ENCODE peak calls at places on chromosomes 13 and 19, in seven cellular contexts. F is SK-N-SH, Z is esophagus squamous epithelium, J is mammary epithelial cell, D is cardiac muscle cell, K is psoas muscle, B is body of pancreas. S is an unnamed sample.

GRCh38 chr13:34767778-34768177 is 174.3 kb upstream of the NBEA start:
- DNase-seq in F (no peak), Z (no peak), J (no peak), D (no peak), K (no peak), B (no peak), S (no peak)

GRCh38 chr13:23744315-23744714 is 144.9 kb downstream of the MIPEP start:
- DNase-seq in F (no peak), Z (no peak), J (peak), D (no peak), K (no peak), B (no peak), S (no peak)

GRCh38 chr19:21519488-21519887 is 14.1 kb downstream of the ZNF429 start:
- DNase-seq in F (no peak), Z (no peak), J (no peak), D (no peak), K (no peak), B (no peak), S (no peak)

GRCh38 chr13:85230754-85231153 is 568.5 kb downstream of the SLITRK6 start:
- DNase-seq in F (no peak), Z (no peak), J (no peak), D (no peak), K (no peak), B (no peak), S (no peak)

GRCh38 chr13:78102121-78102677 is 183.6 kb upstream of the EDNRB start:
- DNase-seq in F (no peak), Z (no peak), J (peak), D (no peak), K (peak), B (no peak), S (no peak)

GRCh38 chr13:41004875-41005693 is 14.0 kb downstream of the ELF1 start:
- DNase-seq in F (no peak), Z (no peak), J (no peak), D (no peak), K (no peak), B (no peak), S (no peak)

GRCh38 chr13:97659602-97660001 is 225.6 kb downstream of the RAP2A start:
- DNase-seq in F (peak), Z (no peak), J (no peak), D (peak), K (no peak), B (no peak), S (no peak)

GRCh38 chr19:47112166-47112663 is 1.4 kb downstream of the ZC3H4 start:
- DNase-seq in F (peak), Z (peak), J (peak), D (peak), K (peak), B (peak), S (peak)

GRCh38 chr13:41648314-41648935 is 191.1 kb downstream of the RGCC start:
- DNase-seq in F (no peak), Z (no peak), J (peak), D (no peak), K (no peak), B (no peak), S (no peak)

GRCh38 chr19:383922-384800 is 24.8 kb downstream of the C2CD4C start:
- DNase-seq in F (peak), Z (no peak), J (no peak), D (peak), K (no peak), B (peak), S (no peak)

GRCh38 chr19:7869910-7870511 is 4.2 kb downstream of the PRR36 start:
- DNase-seq in F (peak), Z (no peak), J (peak), D (peak), K (peak), B (peak), S (no peak)

GRCh38 chr13:21672811-21673591 is 2.1 kb downstream of the FGF9 start:
- DNase-seq in F (no peak), Z (no peak), J (no peak), D (peak), K (no peak), B (no peak), S (no peak)

GRCh38 chr19:5775668-5776309 is 8.8 kb downstream of the PRR22 start:
- DNase-seq in F (no peak), Z (no peak), J (peak), D (no peak), K (no peak), B (no peak), S (no peak)

GRCh38 chr13:32537580-32538233 is 888 bp downstream of the N4BP2L2 start:
- DNase-seq in F (no peak), Z (no peak), J (peak), D (no peak), K (peak), B (peak), S (peak)

GRCh38 chr19:16623576-16623975 is 4.4 kb downstream of the MED26 start:
- DNase-seq in F (no peak), Z (no peak), J (no peak), D (no peak), K (peak), B (no peak), S (no peak)

GRCh38 chr19:17107546-17108452 is 32.2 kb downstream of the MYO9B start:
- DNase-seq in F (peak), Z (no peak), J (peak), D (no peak), K (peak), B (peak), S (peak)

GRCh38 chr13:46071590-46072249 is 19.2 kb upstream of the ZC3H13 start:
- DNase-seq in F (no peak), Z (no peak), J (no peak), D (no peak), K (no peak), B (no peak), S (no peak)

GRCh38 chr13:43157796-43158195 is 134.4 kb downstream of the DNAJC15 start:
- DNase-seq in F (no peak), Z (no peak), J (no peak), D (no peak), K (no peak), B (no peak), S (no peak)

GRCh38 chr13:30334663-30335386 is 27.5 kb upstream of the KATNAL1 start:
- DNase-seq in F (peak), Z (no peak), J (no peak), D (peak), K (no peak), B (peak), S (no peak)

GRCh38 chr13:42022796-42023493 is 25.5 kb upstream of the DGKH start:
- DNase-seq in F (no peak), Z (no peak), J (no peak), D (no peak), K (no peak), B (no peak), S (no peak)

GRCh38 chr19:7864719-7865074 is 9.5 kb downstream of the PRR36 start:
- DNase-seq in F (no peak), Z (no peak), J (no peak), D (no peak), K (no peak), B (no peak), S (no peak)

GRCh38 chr13:34523401-34523800 is 418.7 kb upstream of the NBEA start:
- DNase-seq in F (no peak), Z (no peak), J (no peak), D (no peak), K (no peak), B (no peak), S (no peak)

GRCh38 chr19:44202974-44203373 is 9.4 kb upstream of the ZNF227 start:
- DNase-seq in F (no peak), Z (no peak), J (no peak), D (no peak), K (no peak), B (no peak), S (no peak)

GRCh38 chr13:18235172-18235571 is 946.5 kb downstream of the TUBA3C start:
- DNase-seq in F (no peak), Z (no peak), J (no peak), D (no peak), K (no peak), B (no peak), S (no peak)

GRCh38 chr19:41774515-41774980 is 19.2 kb downstream of the CEACAM6 start:
- DNase-seq in F (no peak), Z (no peak), J (peak), D (no peak), K (no peak), B (no peak), S (peak)

GRCh38 chr13:76086729-76087128 is 450.6 kb downstream of the LMO7 start:
- DNase-seq in F (no peak), Z (no peak), J (no peak), D (no peak), K (no peak), B (no peak), S (no peak)

GRCh38 chr13:100106705-100107104 is 17.8 kb downstream of the PCCA start:
- DNase-seq in F (no peak), Z (no peak), J (peak), D (no peak), K (no peak), B (no peak), S (no peak)

GRCh38 chr19:14370169-14370998 is 10.9 kb upstream of the ADGRE5 start:
- DNase-seq in F (no peak), Z (no peak), J (no peak), D (no peak), K (no peak), B (no peak), S (no peak)

GRCh38 chr19:55253842-55254624 is 4.8 kb downstream of the PPP6R1 start:
- DNase-seq in F (no peak), Z (no peak), J (no peak), D (no peak), K (peak), B (no peak), S (no peak)

GRCh38 chr13:99980201-99981114 is 1.1 kb upstream of the ZIC2 start:
- DNase-seq in F (peak), Z (no peak), J (peak), D (peak), K (peak), B (peak), S (peak)

GRCh38 chr19:45182758-45183157 is 4.2 kb downstream of the BLOC1S3 start:
- DNase-seq in F (no peak), Z (no peak), J (peak), D (no peak), K (no peak), B (no peak), S (no peak)

GRCh38 chr19:17266026-17266425 is 1.2 kb upstream of the BABAM1 start:
- DNase-seq in F (no peak), Z (no peak), J (no peak), D (no peak), K (no peak), B (no peak), S (no peak)

GRCh38 chr19:58544591-58545285 is 874 bp downstream of the TRIM28 start:
- DNase-seq in F (peak), Z (no peak), J (no peak), D (peak), K (no peak), B (no peak), S (no peak)

GRCh38 chr13:50762969-50763568 is 80.4 kb downstream of the DLEU7 start:
- DNase-seq in F (no peak), Z (no peak), J (no peak), D (no peak), K (no peak), B (no peak), S (no peak)

GRCh38 chr19:54517483-54517882 is 14.9 kb downstream of the LAIR2 start:
- DNase-seq in F (no peak), Z (no peak), J (peak), D (peak), K (no peak), B (peak), S (no peak)

GRCh38 chr13:41802684-41803554 is 158.0 kb downstream of the VWA8 start:
- DNase-seq in F (no peak), Z (no peak), J (peak), D (no peak), K (no peak), B (no peak), S (no peak)

GRCh38 chr13:62320129-62320724 is 904.6 kb upstream of the PCDH20 start:
- DNase-seq in F (peak), Z (no peak), J (peak), D (peak), K (no peak), B (no peak), S (no peak)

GRCh38 chr19:1465191-1466016 is 13.6 kb downstream of the C19orf25 start:
- DNase-seq in F (no peak), Z (no peak), J (peak), D (peak), K (peak), B (no peak), S (no peak)

GRCh38 chr19:28358604-28359003 is 854.3 kb downstream of the UQCRFS1 start:
- DNase-seq in F (no peak), Z (no peak), J (no peak), D (no peak), K (no peak), B (no peak), S (no peak)

GRCh38 chr13:36131931-36132297 is 732 bp upstream of the DCLK1 start:
- DNase-seq in F (no peak), Z (no peak), J (no peak), D (no peak), K (peak), B (no peak), S (peak)

GRCh38 chr13:109782066-109782822 is 4.1 kb downstream of the IRS2 start:
- DNase-seq in F (peak), Z (no peak), J (no peak), D (no peak), K (peak), B (no peak), S (no peak)
- H3K4me3 ChIP-seq in F (peak), Z (peak), J (peak), D (no peak), K (peak), B (no peak), S (peak)

GRCh38 chr19:13099073-13099999 is 3.3 kb downstream of the LYL1 start:
- DNase-seq in F (no peak), Z (no peak), J (no peak), D (no peak), K (peak), B (no peak), S (peak)

GRCh38 chr19:13100871-13101589 is 1.6 kb downstream of the LYL1 start:
- DNase-seq in F (no peak), Z (no peak), J (no peak), D (no peak), K (no peak), B (no peak), S (no peak)

GRCh38 chr19:13101590-13102415 is 855 bp downstream of the LYL1 start:
- DNase-seq in F (no peak), Z (no peak), J (no peak), D (no peak), K (no peak), B (no peak), S (no peak)

GRCh38 chr19:13098291-13099072 is 4.2 kb downstream of the LYL1 start:
- DNase-seq in F (no peak), Z (no peak), J (no peak), D (no peak), K (no peak), B (no peak), S (no peak)

DNA sequence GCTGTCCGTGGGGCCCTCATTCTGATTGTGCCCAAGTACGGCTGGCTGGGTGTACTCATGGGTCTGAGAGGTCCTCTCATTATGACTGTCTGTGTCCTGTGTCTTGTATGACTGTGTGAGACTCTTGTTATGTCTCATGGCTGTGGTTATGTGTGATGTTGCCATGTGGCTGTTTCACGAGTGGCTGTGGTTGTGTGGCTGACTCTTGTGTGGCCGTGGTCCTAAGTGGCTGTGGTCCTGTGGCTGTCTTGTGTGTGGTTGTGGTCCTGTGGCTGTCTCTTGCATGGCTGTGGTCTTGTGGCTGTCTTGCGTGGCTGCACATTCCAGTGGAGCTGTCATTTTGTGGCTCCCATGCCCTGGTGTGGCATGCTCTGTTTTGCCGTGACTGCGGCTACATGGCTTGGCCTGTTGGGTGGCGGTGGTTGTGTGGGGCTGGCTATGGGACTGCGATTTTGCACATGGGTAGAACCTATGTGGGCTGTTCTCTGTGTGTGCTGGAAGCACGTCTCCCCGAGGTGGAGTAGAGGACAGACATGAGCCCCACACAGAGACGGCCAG is 2.5 kb downstream of the LYL1 start:
- DNase-seq in F (no peak), Z (no peak), J (peak), D (no peak), K (no peak), B (no peak), S (no peak)
- H3K27ac ChIP-seq in F (no peak), Z (peak), J (no peak), D (no peak), K (peak), B (no peak), S (peak)

GRCh38 chr13:113457510-113457909 is 4.2 kb upstream of the ADPRHL1 start:
- DNase-seq in F (no peak), Z (no peak), J (no peak), D (no peak), K (peak), B (no peak), S (no peak)
- TF ChIP-seq CTCF in F (peak), Z (no peak), J (no peak), D (peak), K (no peak), B (no peak), S (no peak)

GRCh38 chr19:37551123-37551993 is 43.2 kb downstream of the ZNF571 start:
- DNase-seq in F (peak), Z (no peak), J (peak), D (no peak), K (no peak), B (no peak), S (no peak)
- H3K4me3 ChIP-seq in F (peak), Z (peak), J (peak), D (no peak), K (peak), B (no peak), S (peak)

GRCh38 chr19:19547674-19548345 is 9.7 kb downstream of the CILP2 start:
- DNase-seq in F (no peak), Z (no peak), J (no peak), D (no peak), K (no peak), B (no peak), S (no peak)
- H3K27ac ChIP-seq in F (no peak), Z (no peak), J (no peak), D (no peak), K (no peak), B (no peak), S (no peak)

DNA sequence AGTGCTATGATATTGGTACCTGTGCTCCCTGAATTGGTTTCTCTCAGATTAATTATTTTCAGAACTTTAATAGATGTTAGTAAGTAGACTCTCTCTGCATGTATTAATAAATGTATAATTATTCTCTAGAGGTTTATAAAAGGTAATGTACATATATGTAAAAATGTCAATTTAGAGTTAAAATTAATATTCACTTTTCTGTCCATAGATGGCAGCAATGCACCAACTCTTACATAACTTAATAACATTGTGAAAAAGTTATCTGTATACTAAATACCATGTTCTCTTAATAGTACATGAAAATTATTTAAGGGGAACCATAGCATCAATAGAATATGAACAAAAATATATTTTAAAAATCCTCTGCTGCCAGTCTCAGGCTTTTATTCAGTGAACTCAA is 515.0 kb upstream of the KLHL1 start:
- DNase-seq in F (peak), Z (no peak), J (no peak), D (no peak), K (no peak), B (no peak), S (no peak)
- TF ChIP-seq CTCF in F (peak), Z (no peak), J (peak), D (peak), K (no peak), B (peak), S (peak)

GRCh38 chr19:49533551-49534488 is 6.0 kb downstream of the RCN3 start:
- DNase-seq in F (peak), Z (peak), J (peak), D (peak), K (peak), B (peak), S (peak)
- H3K4me3 ChIP-seq in F (peak), Z (peak), J (peak), D (peak), K (peak), B (peak), S (peak)

GRCh38 chr19:11171144-11171543 is 15.6 kb upstream of the SPC24 start:
- DNase-seq in F (no peak), Z (no peak), J (no peak), D (no peak), K (no peak), B (no peak), S (no peak)
- H3K27ac ChIP-seq in F (no peak), Z (peak), J (no peak), D (no peak), K (no peak), B (no peak), S (no peak)